ENCODE peak calls at places on chromosomes 5 and 9, in six cellular contexts. E, S, M, G, Y and I are unnamed samples.

GRCh38 chr9:91580136-91580535 is 156.5 kb upstream of the NFIL3 start:
- DNase-seq in E (peak), S (peak), M (no peak), G (no peak), Y (no peak), I (no peak)

GRCh38 chr5:14463629-14464028 is 118.0 kb upstream of the OTULINL start:
- DNase-seq in E (peak), S (peak), M (no peak), G (no peak), Y (no peak), I (no peak)

GRCh38 chr5:167816354-167816753 is 475.1 kb upstream of the WWC1 start:
- DNase-seq in E (peak), S (peak), M (no peak), G (no peak), Y (peak), I (no peak)

GRCh38 chr5:27491746-27492439 is 453.5 kb upstream of the CDH9 start:
- DNase-seq in E (no peak), S (no peak), M (no peak), G (no peak), Y (no peak), I (no peak)

GRCh38 chr9:36847781-36848673 is 186.0 kb downstream of the PAX5 start:
- DNase-seq in E (no peak), S (peak), M (no peak), G (peak), Y (no peak), I (peak)

GRCh38 chr9:93126825-93127368 is 7.2 kb downstream of the NINJ1 start:
- DNase-seq in E (peak), S (no peak), M (no peak), G (peak), Y (peak), I (peak)

GRCh38 chr5:73045623-73046022 is 74.8 kb upstream of the TMEM171 start:
- DNase-seq in E (no peak), S (no peak), M (no peak), G (no peak), Y (no peak), I (no peak)

GRCh38 chr5:82073179-82073578 is 101.4 kb downstream of the ATG10 start:
- DNase-seq in E (peak), S (peak), M (no peak), G (no peak), Y (no peak), I (no peak)

GRCh38 chr9:121622842-121623203 is 28.6 kb upstream of the DAB2IP start:
- DNase-seq in E (peak), S (no peak), M (no peak), G (no peak), Y (no peak), I (no peak)

GRCh38 chr5:73841641-73842040 is 215.6 kb downstream of the ARHGEF28 start:
- DNase-seq in E (no peak), S (no peak), M (no peak), G (no peak), Y (no peak), I (no peak)

GRCh38 chr9:131936929-131937328 is 142.7 kb downstream of the MED27 start:
- DNase-seq in E (no peak), S (no peak), M (no peak), G (no peak), Y (no peak), I (no peak)

GRCh38 chr9:2120926-2121689 is 106.0 kb downstream of the SMARCA2 start:
- DNase-seq in E (peak), S (peak), M (no peak), G (no peak), Y (no peak), I (no peak)

GRCh38 chr5:143279698-143280097 is 123.8 kb downstream of the NR3C1 start:
- DNase-seq in E (peak), S (peak), M (no peak), G (peak), Y (no peak), I (no peak)

GRCh38 chr5:161897033-161897432 is 49.1 kb downstream of the GABRA1 start:
- DNase-seq in E (no peak), S (no peak), M (no peak), G (no peak), Y (no peak), I (no peak)

GRCh38 chr5:17882760-17883488 is 248.7 kb downstream of the TAF11L14 start:
- DNase-seq in E (no peak), S (no peak), M (no peak), G (peak), Y (no peak), I (no peak)

GRCh38 chr5:102737161-102737560 is 17.9 kb upstream of the PAM start:
- DNase-seq in E (no peak), S (no peak), M (no peak), G (no peak), Y (no peak), I (no peak)

GRCh38 chr9:77616191-77616590 is 31.9 kb downstream of the GNA14 start:
- DNase-seq in E (no peak), S (peak), M (no peak), G (no peak), Y (no peak), I (no peak)

GRCh38 chr9:121853617-121854395 is 202.4 kb downstream of the DAB2IP start:
- DNase-seq in E (no peak), S (no peak), M (no peak), G (no peak), Y (no peak), I (no peak)

GRCh38 chr9:5095795-5096194 is 89.6 kb downstream of the INSL6 start:
- DNase-seq in E (no peak), S (no peak), M (no peak), G (no peak), Y (no peak), I (no peak)

GRCh38 chr9:37430841-37431597 is 8.5 kb downstream of the GRHPR start:
- DNase-seq in E (no peak), S (peak), M (no peak), G (peak), Y (no peak), I (no peak)

GRCh38 chr5:133232011-133232410 is 180.2 kb downstream of the HSPA4 start:
- DNase-seq in E (no peak), S (no peak), M (no peak), G (no peak), Y (no peak), I (no peak)

GRCh38 chr9:98019098-98019497 is 36.0 kb downstream of the ANP32B start:
- DNase-seq in E (no peak), S (no peak), M (no peak), G (no peak), Y (no peak), I (no peak)

GRCh38 chr9:107153336-107153735 is 129.7 kb upstream of the RAD23B start:
- DNase-seq in E (peak), S (peak), M (no peak), G (no peak), Y (no peak), I (no peak)

GRCh38 chr5:134223406-134224251 is 2.2 kb downstream of the PPP2CA start:
- DNase-seq in E (peak), S (peak), M (no peak), G (no peak), Y (no peak), I (no peak)

GRCh38 chr5:52784741-52785140 is 3.0 kb upstream of the ITGA1 start:
- DNase-seq in E (no peak), S (no peak), M (no peak), G (no peak), Y (no peak), I (no peak)

GRCh38 chr5:160463775-160464465 is 42.3 kb downstream of the PTTG1 start:
- DNase-seq in E (peak), S (peak), M (no peak), G (no peak), Y (no peak), I (no peak)

GRCh38 chr9:108445431-108446018 is 410.3 kb downstream of the ACTL7B start:
- DNase-seq in E (no peak), S (no peak), M (no peak), G (peak), Y (no peak), I (no peak)

DNA sequence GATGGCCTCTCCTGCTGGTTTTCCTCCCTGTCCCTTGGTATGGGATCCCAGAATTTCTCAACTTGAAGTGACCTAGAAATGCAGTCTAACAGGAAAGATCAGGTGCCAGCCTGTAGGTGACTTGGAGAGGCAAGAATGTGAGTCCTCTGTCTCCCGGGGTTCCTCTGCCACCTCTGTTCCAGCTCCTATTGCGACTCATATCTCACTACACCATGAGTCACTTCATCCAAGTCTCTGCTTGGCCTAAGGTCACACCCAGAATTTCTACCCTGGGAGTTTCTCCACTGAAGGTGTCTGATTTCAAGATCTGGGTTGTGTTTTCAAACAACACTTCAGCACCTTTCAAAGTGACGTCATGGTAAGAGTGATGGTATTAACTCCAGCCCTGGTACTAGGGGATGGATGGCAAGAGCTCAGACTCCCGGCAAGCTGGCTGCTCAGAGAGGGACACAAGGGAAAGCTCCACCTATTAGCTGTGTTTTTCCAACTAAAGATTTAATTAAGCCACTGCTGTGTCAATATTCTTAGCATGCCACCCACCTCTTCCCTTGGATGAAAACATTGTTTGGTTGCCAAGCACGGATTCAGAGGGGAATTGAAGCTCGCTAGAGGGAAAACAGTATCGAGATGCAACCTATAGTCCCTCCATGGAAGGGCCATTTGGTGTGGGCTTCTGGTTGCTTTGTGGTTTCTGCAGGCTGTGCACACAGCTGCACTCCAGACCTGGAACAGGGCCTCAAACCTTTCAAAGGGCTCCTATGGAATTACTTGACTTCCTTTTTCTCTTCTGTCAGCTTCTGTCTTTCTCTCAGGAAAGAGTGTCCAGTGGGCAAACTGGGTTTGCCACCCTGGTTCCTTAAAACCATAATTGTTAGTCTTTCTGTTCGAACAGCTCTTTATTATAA is 205.7 kb downstream of the GAS1 start:
- DNase-seq in E (peak), S (peak), M (no peak), G (no peak), Y (no peak), I (no peak)
- TF ChIP-seq CTCF in E (no peak), S (no peak), M (no peak), G (no peak), Y (no peak), I (no peak)

GRCh38 chr5:3852154-3852930 is 256.7 kb downstream of the IRX1 start:
- DNase-seq in E (no peak), S (no peak), M (no peak), G (no peak), Y (no peak), I (no peak)
- TF ChIP-seq CTCF in E (no peak), S (no peak), M (no peak), G (no peak), Y (no peak), I (no peak)

GRCh38 chr5:128494516-128494915 is 43.5 kb downstream of the FBN2 start:
- DNase-seq in E (no peak), S (peak), M (no peak), G (peak), Y (no peak), I (no peak)
- TF ChIP-seq CTCF in E (peak), S (peak), M (no peak), G (peak), Y (no peak), I (no peak)

GRCh38 chr5:154849791-154850201 is 607 bp downstream of the FAXDC2 start:
- DNase-seq in E (peak), S (peak), M (no peak), G (no peak), Y (no peak), I (no peak)
- TF ChIP-seq CTCF in E (peak), S (peak), M (no peak), G (no peak), Y (no peak), I (no peak)

DNA sequence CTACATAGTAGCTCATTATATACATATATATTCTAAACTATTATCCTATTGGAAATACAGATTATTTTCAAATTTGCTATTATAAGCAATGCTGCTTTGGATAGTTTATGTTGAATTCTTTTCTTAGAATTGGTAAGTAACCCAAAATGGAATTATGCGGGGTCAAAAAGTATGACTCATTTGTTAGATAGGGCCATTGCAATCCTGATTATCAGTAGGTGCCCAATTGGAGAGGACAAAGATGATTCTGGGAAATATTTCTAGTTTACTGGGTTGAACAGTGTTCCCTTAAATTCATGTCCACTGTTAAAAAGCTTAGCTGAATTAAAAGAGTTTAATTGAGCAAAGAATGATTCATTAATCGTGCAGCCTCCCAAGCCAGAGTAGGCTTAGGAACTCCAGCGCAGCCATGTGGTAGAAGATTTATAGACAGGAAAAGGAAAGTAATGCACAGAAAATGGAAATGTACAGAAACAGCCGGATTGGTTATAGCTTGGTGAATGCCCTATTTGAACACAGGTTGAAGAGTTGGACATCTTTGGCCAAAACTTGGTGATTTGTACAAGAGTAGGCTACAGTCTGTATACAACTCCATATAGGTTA is 81.8 kb downstream of the GDNF start:
- DNase-seq in E (no peak), S (peak), M (no peak), G (no peak), Y (no peak), I (no peak)
- TF ChIP-seq CTCF in E (peak), S (peak), M (no peak), G (no peak), Y (no peak), I (no peak)

GRCh38 chr5:140360101-140360500 is at the start of gene SLC4A9:
- DNase-seq in E (no peak), S (no peak), M (no peak), G (no peak), Y (no peak), I (no peak)

GRCh38 chr5:140357731-140358093 is 2.3 kb upstream of the SLC4A9 start:
- DNase-seq in E (peak), S (peak), M (peak), G (peak), Y (peak), I (peak)

GRCh38 chr5:140360681-140361479 is 886 bp downstream of the SLC4A9 start:
- DNase-seq in E (no peak), S (no peak), M (no peak), G (no peak), Y (no peak), I (no peak)

GRCh38 chr5:140356878-140357730 is 2.9 kb upstream of the SLC4A9 start:
- DNase-seq in E (no peak), S (no peak), M (no peak), G (no peak), Y (no peak), I (no peak)

GRCh38 chr5:140358738-140359310 is 1.2 kb upstream of the SLC4A9 start:
- DNase-seq in E (peak), S (peak), M (no peak), G (peak), Y (no peak), I (peak)
- TF ChIP-seq CTCF in E (peak), S (peak), M (peak), G (peak), Y (peak), I (peak)